ENCODE peak calls at places on chromosomes 3 and 15, in four cellular contexts. N is HepG2, H is GM12878, T is H1. L is an unnamed sample.

GRCh38 chr3:157061271-157061670 is 98.7 kb downstream of the CCNL1 start:
- DNase-seq in N (no peak), T (no peak), H (no peak), L (no peak)

GRCh38 chr3:28951773-28952556 is 328.9 kb upstream of the RBMS3 start:
- DNase-seq in N (no peak), H (no peak), T (no peak), L (no peak)

GRCh38 chr3:170356596-170357175 is 829 bp upstream of the SKIL start:
- DNase-seq in N (peak; percentile 83), T (peak; percentile 69), H (no peak), L (peak; percentile 81)

GRCh38 chr3:38036906-38037305 is 2.1 kb upstream of the DLEC1 start:
- DNase-seq in T (no peak), N (no peak), H (no peak), L (no peak)

GRCh38 chr15:32859246-32859645 is 141.4 kb downstream of the GREM1 start:
- DNase-seq in H (no peak), N (no peak), T (no peak), L (no peak)

GRCh38 chr3:144028798-144029411 is 57.3 kb downstream of the DIPK2A start:
- DNase-seq in T (no peak), H (peak; percentile 72), N (no peak), L (no peak)

GRCh38 chr15:59691194-59691805 is 2.2 kb upstream of the BNIP2 start:
- DNase-seq in H (peak; percentile 13), N (peak; percentile 28), T (no peak), L (peak; percentile 1)

GRCh38 chr15:34493001-34493400 is 55.4 kb upstream of the GOLGA8A start:
- DNase-seq in N (no peak), H (no peak), T (no peak), L (no peak)

GRCh38 chr3:46406786-46407611 is at the start of the genes CCR5AS and CCRL2:
- DNase-seq in T (no peak), H (no peak), N (no peak), L (no peak)

GRCh38 chr3:150309557-150309956 is 98.5 kb upstream of the TSC22D2 start:
- DNase-seq in T (no peak), N (no peak), H (no peak), L (no peak)

GRCh38 chr3:28973621-28974020 is 307.2 kb upstream of the RBMS3 start:
- DNase-seq in N (no peak), T (no peak), H (no peak), L (no peak)

GRCh38 chr3:94336076-94336741 is 273.3 kb downstream of the NSUN3 start:
- DNase-seq in N (peak; percentile 18), T (no peak), H (no peak), L (peak; percentile 58)

GRCh38 chr3:192884831-192885356 is 32.8 kb downstream of the MB21D2 start:
- DNase-seq in N (no peak), H (no peak), T (no peak), L (no peak)

GRCh38 chr3:192878374-192878773 is 39.3 kb downstream of the MB21D2 start:
- DNase-seq in H (no peak), T (no peak), N (no peak), L (no peak)

GRCh38 chr3:192883512-192883911 is 34.1 kb downstream of the MB21D2 start:
- DNase-seq in H (no peak), T (no peak), N (peak; percentile 74), L (no peak)

GRCh38 chr3:192879346-192880031 is 38.2 kb downstream of the MB21D2 start:
- DNase-seq in N (peak; percentile 83), T (peak; percentile 78), H (no peak), L (peak; percentile 95)

GRCh38 chr3:192881159-192881786 is 36.4 kb downstream of the MB21D2 start:
- DNase-seq in N (no peak), T (no peak), H (no peak), L (no peak)
- TF ChIP-seq ZNF274 in N (no peak), T (no peak), H (no peak), L (no peak)

DNA sequence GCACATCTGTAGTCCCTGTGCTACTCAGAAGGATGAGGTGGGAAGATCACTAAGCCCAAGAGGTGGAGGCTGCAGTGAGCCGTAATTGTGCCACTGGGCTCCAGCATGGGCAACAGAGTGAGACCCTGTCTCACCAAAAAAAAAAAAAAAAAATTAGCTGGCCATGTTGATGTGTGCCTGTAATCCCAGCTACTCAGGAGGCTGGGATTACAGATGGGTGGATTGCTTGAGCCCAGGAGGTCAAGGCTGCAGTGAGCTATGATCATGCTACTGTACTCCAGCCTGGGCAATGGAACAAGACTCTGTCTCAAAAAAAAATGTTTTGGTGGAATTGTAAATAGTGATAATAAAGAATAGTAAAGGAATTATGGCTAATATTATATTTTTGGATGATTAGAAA is 9.9 kb downstream of the ATRIP start:
- DNase-seq in N (no peak), H (no peak), T (no peak), L (no peak)
- TF ChIP-seq SUZ12 in N (no peak), H (no peak), T (no peak), L (no peak)

GRCh38 chr15:31327674-31328424 is 1.2 kb downstream of the KLF13 start:
- DNase-seq in N (peak; percentile 21), T (no peak), H (no peak), L (no peak)
- TF ChIP-seq ZNF274 in N (no peak), T (no peak), H (no peak), L (no peak)

GRCh38 chr15:85879334-85880163 is 84.8 kb upstream of the KLHL25 start:
- DNase-seq in T (no peak), H (no peak), N (no peak), L (no peak)
- TF ChIP-seq SUZ12 in T (no peak), H (no peak), N (no peak), L (no peak)

L was measured in NT2/D1.